ENCODE peak calls at places on chromosomes 16 and 17, in six cellular contexts. One of them, this sample, is unnamed.

GRCh38 chr17:55089955-55090573 is 121.5 kb downstream of the STXBP4 start:
- DNase-seq in CD8-positive, alpha-beta memory T cell: peak
- DNase-seq in uterus: no peak
- DNase-seq in endodermal cell: peak
- DNase-seq in tibial nerve: no peak
- DNase-seq in keratinocyte: no peak
- DNase-seq in this sample: no peak

GRCh38 chr17:28711723-28712036 is at the start of gene PROCA1:
- DNase-seq in CD8-positive, alpha-beta memory T cell: no peak
- DNase-seq in uterus: no peak
- DNase-seq in endodermal cell: peak
- DNase-seq in tibial nerve: no peak
- DNase-seq in keratinocyte: no peak
- DNase-seq in this sample: no peak

GRCh38 chr17:82696916-82697807 is 1.3 kb downstream of the RAB40B start:
- DNase-seq in CD8-positive, alpha-beta memory T cell: no peak
- DNase-seq in uterus: no peak
- DNase-seq in endodermal cell: peak
- DNase-seq in tibial nerve: no peak
- DNase-seq in keratinocyte: no peak
- DNase-seq in this sample: no peak

GRCh38 chr16:89308391-89309333 is 91.2 kb downstream of the ZNF778 start:
- DNase-seq in CD8-positive, alpha-beta memory T cell: peak
- DNase-seq in uterus: no peak
- DNase-seq in endodermal cell: peak
- DNase-seq in tibial nerve: no peak
- DNase-seq in keratinocyte: no peak
- DNase-seq in this sample: no peak

GRCh38 chr17:56499799-56500388 is 93.6 kb upstream of the NOG start:
- DNase-seq in CD8-positive, alpha-beta memory T cell: no peak
- DNase-seq in uterus: no peak
- DNase-seq in endodermal cell: peak
- DNase-seq in tibial nerve: peak
- DNase-seq in keratinocyte: peak
- DNase-seq in this sample: no peak

GRCh38 chr16:76676356-76676755 is 399.2 kb downstream of the CNTNAP4 start:
- DNase-seq in CD8-positive, alpha-beta memory T cell: no peak
- DNase-seq in uterus: no peak
- DNase-seq in endodermal cell: peak
- DNase-seq in tibial nerve: no peak
- DNase-seq in keratinocyte: no peak
- DNase-seq in this sample: peak

GRCh38 chr17:76716834-76717205 is 6.1 kb upstream of the MXRA7 start:
- DNase-seq in CD8-positive, alpha-beta memory T cell: no peak
- DNase-seq in uterus: no peak
- DNase-seq in endodermal cell: no peak
- DNase-seq in tibial nerve: peak
- DNase-seq in keratinocyte: no peak
- DNase-seq in this sample: no peak

GRCh38 chr17:79009397-79010303 is at the start of gene CANT1:
- DNase-seq in CD8-positive, alpha-beta memory T cell: peak
- DNase-seq in uterus: peak
- DNase-seq in endodermal cell: peak
- DNase-seq in tibial nerve: peak
- DNase-seq in keratinocyte: no peak
- DNase-seq in this sample: no peak

GRCh38 chr16:85685251-85685650 is 3.5 kb downstream of the GINS2 start:
- DNase-seq in CD8-positive, alpha-beta memory T cell: no peak
- DNase-seq in uterus: no peak
- DNase-seq in endodermal cell: no peak
- DNase-seq in tibial nerve: no peak
- DNase-seq in keratinocyte: no peak
- DNase-seq in this sample: no peak

GRCh38 chr17:57370051-57370581 is 113.8 kb downstream of the MSI2 start:
- DNase-seq in CD8-positive, alpha-beta memory T cell: no peak
- DNase-seq in uterus: no peak
- DNase-seq in endodermal cell: no peak
- DNase-seq in tibial nerve: no peak
- DNase-seq in keratinocyte: peak
- DNase-seq in this sample: peak

GRCh38 chr17:29592850-29593545 is at the start of gene ANKRD13B:
- DNase-seq in CD8-positive, alpha-beta memory T cell: no peak
- DNase-seq in uterus: peak
- DNase-seq in endodermal cell: peak
- DNase-seq in tibial nerve: no peak
- DNase-seq in keratinocyte: no peak
- DNase-seq in this sample: no peak

GRCh38 chr16:56630134-56630533 is 2.3 kb upstream of the MT1M start:
- DNase-seq in CD8-positive, alpha-beta memory T cell: no peak
- DNase-seq in uterus: no peak
- DNase-seq in endodermal cell: no peak
- DNase-seq in tibial nerve: no peak
- DNase-seq in keratinocyte: no peak
- DNase-seq in this sample: no peak

GRCh38 chr17:61007980-61008379 is 330.3 kb downstream of the BCAS3 start:
- DNase-seq in CD8-positive, alpha-beta memory T cell: no peak
- DNase-seq in uterus: no peak
- DNase-seq in endodermal cell: no peak
- DNase-seq in tibial nerve: no peak
- DNase-seq in keratinocyte: no peak
- DNase-seq in this sample: no peak

GRCh38 chr17:50167371-50167770 is 1.6 kb downstream of the SGCA start:
- DNase-seq in CD8-positive, alpha-beta memory T cell: no peak
- DNase-seq in uterus: no peak
- DNase-seq in endodermal cell: no peak
- DNase-seq in tibial nerve: no peak
- DNase-seq in keratinocyte: no peak
- DNase-seq in this sample: no peak

GRCh38 chr17:50169121-50169764 is 3.4 kb downstream of the SGCA start:
- DNase-seq in CD8-positive, alpha-beta memory T cell: peak
- DNase-seq in uterus: peak
- DNase-seq in endodermal cell: peak
- DNase-seq in tibial nerve: peak
- DNase-seq in keratinocyte: no peak
- DNase-seq in this sample: no peak

GRCh38 chr17:50169881-50170459 is 4.2 kb downstream of the SGCA start:
- DNase-seq in CD8-positive, alpha-beta memory T cell: no peak
- DNase-seq in uterus: no peak
- DNase-seq in endodermal cell: no peak
- DNase-seq in tibial nerve: no peak
- DNase-seq in keratinocyte: no peak
- DNase-seq in this sample: no peak

GRCh38 chr17:50166518-50167181 is 845 bp downstream of the SGCA start:
- DNase-seq in CD8-positive, alpha-beta memory T cell: no peak
- DNase-seq in uterus: no peak
- DNase-seq in endodermal cell: no peak
- DNase-seq in tibial nerve: no peak
- DNase-seq in keratinocyte: no peak
- DNase-seq in this sample: no peak

GRCh38 chr17:50168319-50168718 is 2.5 kb downstream of the SGCA start:
- DNase-seq in CD8-positive, alpha-beta memory T cell: no peak
- DNase-seq in uterus: no peak
- DNase-seq in endodermal cell: no peak
- DNase-seq in tibial nerve: no peak
- DNase-seq in keratinocyte: no peak
- DNase-seq in this sample: no peak
- H3K27ac ChIP-seq in CD8-positive, alpha-beta memory T cell: no peak
- H3K27ac ChIP-seq in uterus: no peak
- H3K27ac ChIP-seq in endodermal cell: no peak
- H3K27ac ChIP-seq in tibial nerve: no peak
- H3K27ac ChIP-seq in keratinocyte: no peak
- H3K27ac ChIP-seq in this sample: no peak

GRCh38 chr17:72717676-72718075 is 374.8 kb downstream of the SLC39A11 start:
- DNase-seq in CD8-positive, alpha-beta memory T cell: no peak
- DNase-seq in uterus: no peak
- DNase-seq in endodermal cell: no peak
- DNase-seq in tibial nerve: no peak
- DNase-seq in keratinocyte: no peak
- DNase-seq in this sample: no peak
- H3K27ac ChIP-seq in CD8-positive, alpha-beta memory T cell: no peak
- H3K27ac ChIP-seq in uterus: no peak
- H3K27ac ChIP-seq in endodermal cell: no peak
- H3K27ac ChIP-seq in tibial nerve: no peak
- H3K27ac ChIP-seq in keratinocyte: no peak
- H3K27ac ChIP-seq in this sample: no peak

DNA sequence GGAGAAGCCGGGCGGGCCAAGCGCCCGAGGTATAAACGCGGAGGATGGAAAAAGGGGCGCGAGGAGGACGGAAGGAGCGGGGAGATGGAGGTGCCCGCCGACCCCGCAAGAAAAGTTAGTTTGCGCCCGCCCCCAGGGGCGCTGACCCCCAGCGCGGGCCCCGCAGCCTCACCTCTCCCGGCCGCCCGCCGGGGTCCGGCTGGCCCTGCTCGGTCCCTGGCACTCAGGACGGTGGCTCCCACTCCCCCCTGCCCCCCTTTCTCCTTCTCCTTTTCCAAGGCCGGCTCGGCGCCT is 161 bp downstream of the CASKIN2 start:
- DNase-seq in CD8-positive, alpha-beta memory T cell: no peak
- DNase-seq in uterus: no peak
- DNase-seq in endodermal cell: no peak
- DNase-seq in tibial nerve: no peak
- DNase-seq in keratinocyte: no peak
- DNase-seq in this sample: no peak
- H3K27ac ChIP-seq in CD8-positive, alpha-beta memory T cell: no peak
- H3K27ac ChIP-seq in uterus: peak
- H3K27ac ChIP-seq in endodermal cell: peak
- H3K27ac ChIP-seq in tibial nerve: peak
- H3K27ac ChIP-seq in keratinocyte: peak
- H3K27ac ChIP-seq in this sample: peak

GRCh38 chr16:84593825-84594724 is 23.8 kb downstream of the COTL1 start:
- DNase-seq in CD8-positive, alpha-beta memory T cell: peak
- DNase-seq in uterus: no peak
- DNase-seq in endodermal cell: no peak
- DNase-seq in tibial nerve: no peak
- DNase-seq in keratinocyte: no peak
- DNase-seq in this sample: no peak
- H3K27ac ChIP-seq in CD8-positive, alpha-beta memory T cell: peak
- H3K27ac ChIP-seq in uterus: no peak
- H3K27ac ChIP-seq in endodermal cell: peak
- H3K27ac ChIP-seq in tibial nerve: no peak
- H3K27ac ChIP-seq in keratinocyte: no peak
- H3K27ac ChIP-seq in this sample: no peak

GRCh38 chr16:4618645-4619418 is 4.1 kb upstream of the UBALD1 start:
- DNase-seq in CD8-positive, alpha-beta memory T cell: no peak
- DNase-seq in uterus: no peak
- DNase-seq in endodermal cell: peak
- DNase-seq in tibial nerve: no peak
- DNase-seq in keratinocyte: no peak
- DNase-seq in this sample: no peak
- H3K27ac ChIP-seq in CD8-positive, alpha-beta memory T cell: no peak
- H3K27ac ChIP-seq in uterus: no peak
- H3K27ac ChIP-seq in endodermal cell: no peak
- H3K27ac ChIP-seq in tibial nerve: no peak
- H3K27ac ChIP-seq in keratinocyte: no peak
- H3K27ac ChIP-seq in this sample: peak

GRCh38 chr17:81398170-81398854 is 3.1 kb downstream of the BAHCC1 start:
- DNase-seq in CD8-positive, alpha-beta memory T cell: no peak
- DNase-seq in uterus: no peak
- DNase-seq in endodermal cell: peak
- DNase-seq in tibial nerve: no peak
- DNase-seq in keratinocyte: no peak
- DNase-seq in this sample: no peak
- H3K27ac ChIP-seq in CD8-positive, alpha-beta memory T cell: peak
- H3K27ac ChIP-seq in uterus: peak
- H3K27ac ChIP-seq in endodermal cell: peak
- H3K27ac ChIP-seq in tibial nerve: peak
- H3K27ac ChIP-seq in keratinocyte: peak
- H3K27ac ChIP-seq in this sample: peak

GRCh38 chr16:48596326-48596725 is 13.7 kb downstream of the N4BP1 start:
- DNase-seq in CD8-positive, alpha-beta memory T cell: peak
- DNase-seq in uterus: no peak
- DNase-seq in endodermal cell: no peak
- DNase-seq in tibial nerve: no peak
- DNase-seq in keratinocyte: no peak
- DNase-seq in this sample: no peak

GRCh38 chr16:48590476-48590875 is 19.5 kb downstream of the N4BP1 start:
- DNase-seq in CD8-positive, alpha-beta memory T cell: no peak
- DNase-seq in uterus: no peak
- DNase-seq in endodermal cell: no peak
- DNase-seq in tibial nerve: no peak
- DNase-seq in keratinocyte: no peak
- DNase-seq in this sample: no peak

GRCh38 chr16:48597563-48598392 is 12.2 kb downstream of the N4BP1 start:
- DNase-seq in CD8-positive, alpha-beta memory T cell: no peak
- DNase-seq in uterus: no peak
- DNase-seq in endodermal cell: no peak
- DNase-seq in tibial nerve: no peak
- DNase-seq in keratinocyte: no peak
- DNase-seq in this sample: no peak

GRCh38 chr16:48592839-48593429 is 17.0 kb downstream of the N4BP1 start:
- DNase-seq in CD8-positive, alpha-beta memory T cell: no peak
- DNase-seq in uterus: no peak
- DNase-seq in endodermal cell: no peak
- DNase-seq in tibial nerve: no peak
- DNase-seq in keratinocyte: no peak
- DNase-seq in this sample: no peak

GRCh38 chr16:48591976-48592375 is 18.0 kb downstream of the N4BP1 start:
- DNase-seq in CD8-positive, alpha-beta memory T cell: no peak
- DNase-seq in uterus: no peak
- DNase-seq in endodermal cell: no peak
- DNase-seq in tibial nerve: no peak
- DNase-seq in keratinocyte: no peak
- DNase-seq in this sample: no peak
- H3K27ac ChIP-seq in CD8-positive, alpha-beta memory T cell: no peak
- H3K27ac ChIP-seq in uterus: no peak
- H3K27ac ChIP-seq in endodermal cell: no peak
- H3K27ac ChIP-seq in tibial nerve: no peak
- H3K27ac ChIP-seq in keratinocyte: no peak
- H3K27ac ChIP-seq in this sample: no peak